ENCODE peak calls at places on chromosomes 3 and 15, in seven cellular contexts. S is K562, V is A549, G is Panc1, K is HCT116, W is GM23338, C is SK-N-SH. H is an unnamed sample.

GRCh38 chr3:72745146-72745976 is 102.9 kb downstream of the SHQ1 start:
- DNase-seq in S (peak), V (no peak), G (no peak), K (no peak), W (no peak), C (no peak), H (no peak)

GRCh38 chr15:69679623-69680228 is 227.1 kb downstream of the RPLP1 start:
- DNase-seq in S (no peak), V (no peak), G (no peak), K (no peak), W (no peak), C (no peak), H (no peak)

GRCh38 chr15:31271224-31271635 is 55.4 kb upstream of the KLF13 start:
- DNase-seq in S (no peak), V (no peak), G (no peak), K (no peak), W (no peak), C (no peak), H (no peak)

GRCh38 chr15:55827965-55828364 is 85.0 kb upstream of the PRTG start:
- DNase-seq in S (no peak), V (no peak), G (no peak), K (no peak), W (no peak), C (no peak), H (no peak)

GRCh38 chr3:13559751-13560540 is 11.0 kb downstream of the FBLN2 start:
- DNase-seq in S (no peak), V (no peak), G (no peak), K (no peak), W (no peak), C (no peak), H (no peak)

GRCh38 chr3:65948833-65949573 is 89.7 kb downstream of the MAGI1 start:
- DNase-seq in S (no peak), V (no peak), G (no peak), K (no peak), W (no peak), C (no peak), H (no peak)

GRCh38 chr3:121269389-121269788 is 276.4 kb downstream of the POLQ start:
- DNase-seq in S (no peak), V (no peak), G (no peak), K (no peak), W (no peak), C (no peak), H (no peak)

GRCh38 chr3:188365978-188366698 is 212.2 kb downstream of the LPP start:
- DNase-seq in S (no peak), V (peak), G (no peak), K (no peak), W (no peak), C (no peak), H (no peak)

GRCh38 chr3:52286777-52287110 is 884 bp upstream of the GLYCTK start:
- DNase-seq in S (no peak), V (no peak), G (no peak), K (no peak), W (no peak), C (no peak), H (no peak)

GRCh38 chr15:39661776-39662175 is 80.9 kb downstream of the THBS1 start:
- DNase-seq in S (no peak), V (no peak), G (no peak), K (no peak), W (no peak), C (no peak), H (no peak)

GRCh38 chr15:77836901-77837648 is 204.4 kb upstream of the LINGO1 start:
- DNase-seq in S (no peak), V (no peak), G (no peak), K (no peak), W (no peak), C (no peak), H (no peak)

GRCh38 chr15:31098953-31099740 is 2.4 kb downstream of the TRPM1 start:
- DNase-seq in S (no peak), V (no peak), G (no peak), K (no peak), W (no peak), C (no peak), H (no peak)

GRCh38 chr15:58410353-58410752 is 21.4 kb upstream of the LIPC start:
- DNase-seq in S (peak), V (no peak), G (no peak), K (no peak), W (no peak), C (no peak), H (no peak)

GRCh38 chr3:184005981-184006507 is 11.6 kb downstream of the ABCC5 start:
- DNase-seq in S (peak), V (peak), G (no peak), K (peak), W (peak), C (no peak), H (no peak)

GRCh38 chr3:38297947-38298711 is 16.0 kb downstream of the SLC22A14 start:
- DNase-seq in S (no peak), V (peak), G (no peak), K (peak), W (peak), C (no peak), H (no peak)

GRCh38 chr3:40645883-40646282 is 121.1 kb downstream of the ZNF621 start:
- DNase-seq in S (no peak), V (no peak), G (no peak), K (no peak), W (no peak), C (no peak), H (no peak)

GRCh38 chr3:78427303-78427702 is 1340.5 kb downstream of the ROBO1 start:
- DNase-seq in S (no peak), V (no peak), G (no peak), K (no peak), W (no peak), C (no peak), H (no peak)

GRCh38 chr3:53850895-53851294 is 4.5 kb downstream of the IL17RB start:
- DNase-seq in S (no peak), V (no peak), G (no peak), K (no peak), W (no peak), C (no peak), H (no peak)

GRCh38 chr15:74127954-74128784 is 2.2 kb upstream of the ISLR2 start:
- DNase-seq in S (no peak), V (peak), G (no peak), K (no peak), W (peak), C (peak), H (no peak)

GRCh38 chr15:89136818-89137772 is 48.8 kb downstream of the ABHD2 start:
- DNase-seq in S (no peak), V (no peak), G (no peak), K (no peak), W (no peak), C (no peak), H (no peak)

GRCh38 chr3:176579741-176580185 is 617.5 kb downstream of the TBL1XR1 start:
- DNase-seq in S (no peak), V (no peak), G (no peak), K (no peak), W (no peak), C (no peak), H (no peak)

GRCh38 chr3:145191543-145191942 is 969.4 kb downstream of the PLOD2 start:
- DNase-seq in S (no peak), V (no peak), G (no peak), K (no peak), W (no peak), C (no peak), H (no peak)

GRCh38 chr3:36444909-36445308 is 64.6 kb downstream of the STAC start:
- DNase-seq in S (no peak), V (no peak), G (peak), K (no peak), W (no peak), C (no peak), H (no peak)

GRCh38 chr3:171809513-171810277 is 588 bp downstream of the PLD1 start:
- DNase-seq in S (peak), V (peak), G (no peak), K (no peak), W (peak), C (peak), H (no peak)

GRCh38 chr3:187741403-187742350 is 3.6 kb downstream of the BCL6 start:
- DNase-seq in S (peak), V (peak), G (peak), K (peak), W (peak), C (peak), H (peak)

GRCh38 chr3:13294442-13295351 is 125.4 kb downstream of the NUP210 start:
- DNase-seq in S (no peak), V (no peak), G (no peak), K (no peak), W (no peak), C (no peak), H (peak)

GRCh38 chr3:161915283-161915682 is 418.7 kb downstream of the OTOL1 start:
- DNase-seq in S (no peak), V (no peak), G (no peak), K (no peak), W (no peak), C (no peak), H (no peak)

GRCh38 chr3:104547040-104547439 is 819.7 kb upstream of the ALCAM start:
- DNase-seq in S (no peak), V (no peak), G (no peak), K (no peak), W (peak), C (no peak), H (no peak)

GRCh38 chr15:81071130-81071529 is 62.9 kb upstream of the CFAP161 start:
- DNase-seq in S (no peak), V (no peak), G (no peak), K (no peak), W (no peak), C (no peak), H (no peak)

GRCh38 chr3:5006755-5007202 is 27.5 kb downstream of the BHLHE40 start:
- DNase-seq in S (no peak), V (no peak), G (no peak), K (no peak), W (no peak), C (no peak), H (no peak)

GRCh38 chr3:183930069-183930468 is 45.4 kb upstream of the PARL start:
- DNase-seq in S (no peak), V (no peak), G (no peak), K (no peak), W (no peak), C (no peak), H (no peak)

GRCh38 chr3:174062923-174063322 is 665.4 kb downstream of the NLGN1 start:
- DNase-seq in S (no peak), V (no peak), G (no peak), K (no peak), W (no peak), C (no peak), H (no peak)

GRCh38 chr3:52704611-52705437 is 767 bp downstream of the GLT8D1 start:
- DNase-seq in S (peak), V (peak), G (no peak), K (no peak), W (peak), C (peak), H (no peak)

GRCh38 chr15:94722025-94722636 is 490.8 kb downstream of the MCTP2 start:
- DNase-seq in S (no peak), V (no peak), G (no peak), K (no peak), W (peak), C (no peak), H (no peak)

GRCh38 chr3:187734841-187735240 is 10.4 kb downstream of the BCL6 start:
- DNase-seq in S (no peak), V (no peak), G (no peak), K (no peak), W (no peak), C (no peak), H (no peak)

GRCh38 chr3:102156426-102156825 is 278.4 kb upstream of the ZPLD1 start:
- DNase-seq in S (no peak), V (peak), G (no peak), K (no peak), W (no peak), C (no peak), H (no peak)

GRCh38 chr3:85710490-85710889 is 751.7 kb downstream of the CADM2 start:
- DNase-seq in S (no peak), V (no peak), G (no peak), K (no peak), W (no peak), C (no peak), H (no peak)

GRCh38 chr3:179322481-179323196 is at the start of gene ZNF639:
- DNase-seq in S (peak), V (peak), G (peak), K (peak), W (peak), C (peak), H (peak)

GRCh38 chr3:172302176-172302575 is 146.1 kb downstream of the GHSR start:
- DNase-seq in S (no peak), V (no peak), G (no peak), K (no peak), W (no peak), C (no peak), H (no peak)

GRCh38 chr15:23569513-23569912 is 4.0 kb downstream of the MKRN3 start:
- DNase-seq in S (no peak), V (no peak), G (no peak), K (no peak), W (no peak), C (no peak), H (no peak)

GRCh38 chr3:150370982-150371381 is 37.1 kb upstream of the TSC22D2 start:
- DNase-seq in S (no peak), V (no peak), G (no peak), K (no peak), W (no peak), C (no peak), H (no peak)
- TF ChIP-seq REST in S (no peak), V (no peak), G (no peak), K (no peak), W (no peak), C (no peak), H (no peak)

DNA sequence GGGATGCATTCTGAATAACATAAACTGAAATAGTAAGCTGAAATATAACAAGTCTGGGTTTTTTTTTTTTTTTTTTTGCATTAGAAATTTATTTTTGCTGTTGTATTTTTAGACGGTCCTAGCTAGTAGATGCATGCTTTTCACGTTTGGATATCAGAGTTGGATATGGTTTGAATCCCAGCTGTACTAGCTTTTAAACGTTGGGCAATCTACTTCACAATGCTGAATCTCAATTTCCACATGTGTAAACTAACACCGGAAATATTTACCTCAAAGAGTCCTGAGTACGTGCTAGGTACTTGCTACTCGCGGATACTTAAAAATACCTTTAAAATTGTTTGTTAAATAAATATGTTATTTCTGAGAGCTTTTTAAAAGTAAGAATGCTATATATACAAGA is 139.8 kb downstream of the BBX start:
- DNase-seq in S (no peak), V (no peak), G (no peak), K (no peak), W (no peak), C (no peak), H (no peak)
- H3K4me3 ChIP-seq in S (no peak), V (no peak), G (no peak), K (no peak), W (no peak), C (peak), H (no peak)

DNA sequence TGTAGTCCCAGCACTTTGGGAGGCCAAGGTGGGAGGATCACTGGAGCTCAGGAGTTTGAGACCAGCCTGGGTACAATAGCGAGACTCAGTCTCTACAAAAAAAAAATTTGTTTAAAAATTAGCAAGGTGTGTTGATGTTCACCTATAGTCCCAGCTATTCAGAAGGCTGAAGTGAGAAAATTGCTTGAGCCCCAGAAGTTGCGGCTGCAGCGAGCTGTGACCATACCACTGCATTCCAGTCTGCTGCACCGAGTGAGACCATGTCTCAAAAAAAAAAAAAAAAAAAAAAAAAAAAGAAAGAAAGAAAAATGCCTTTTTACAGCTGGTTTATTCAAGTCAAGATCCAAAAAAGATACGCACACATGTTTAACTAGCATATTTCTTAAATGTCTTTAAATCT is 17.0 kb upstream of the MUC20 start:
- DNase-seq in S (no peak), V (no peak), G (no peak), K (no peak), W (no peak), C (no peak), H (no peak)
- TF ChIP-seq REST in S (no peak), V (no peak), G (no peak), K (no peak), W (no peak), C (no peak), H (no peak)

GRCh38 chr3:27714692-27715453 is 7.2 kb downstream of the EOMES start:
- DNase-seq in S (no peak), V (no peak), G (no peak), K (no peak), W (peak), C (no peak), H (no peak)

GRCh38 chr3:27715863-27716262 is 6.3 kb downstream of the EOMES start:
- DNase-seq in S (no peak), V (no peak), G (no peak), K (no peak), W (no peak), C (no peak), H (no peak)

GRCh38 chr3:27714101-27714526 is 8.0 kb downstream of the EOMES start:
- DNase-seq in S (no peak), V (no peak), G (no peak), K (no peak), W (peak), C (no peak), H (no peak)

GRCh38 chr3:27716309-27716708 is 5.8 kb downstream of the EOMES start:
- DNase-seq in S (no peak), V (no peak), G (no peak), K (no peak), W (peak), C (no peak), H (no peak)

DNA sequence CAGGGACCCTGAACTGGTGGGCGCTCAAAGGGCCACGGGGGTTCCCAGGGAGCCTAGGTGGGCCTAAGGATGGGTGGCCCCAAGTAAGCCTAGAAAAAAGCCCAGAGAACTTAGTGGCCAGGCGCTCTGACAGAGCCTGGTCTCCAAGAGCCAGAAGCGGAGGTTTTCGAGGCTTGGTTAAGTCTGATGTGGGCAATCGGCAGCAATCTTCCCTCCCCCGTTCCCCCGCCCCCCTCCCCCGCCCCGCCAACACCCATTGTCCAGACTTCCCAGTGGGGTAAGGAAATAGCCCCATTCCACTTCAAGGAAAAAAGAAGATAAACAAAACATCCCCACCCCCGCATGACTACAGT is 6.7 kb downstream of the EOMES start:
- DNase-seq in S (no peak), V (no peak), G (no peak), K (no peak), W (peak), C (no peak), H (no peak)
- H3K4me3 ChIP-seq in S (no peak), V (peak), G (peak), K (no peak), W (peak), C (no peak), H (no peak)

GRCh38 chr3:57597973-57598351 is 818 bp upstream of the ARF4 start:
- DNase-seq in S (no peak), V (no peak), G (no peak), K (no peak), W (no peak), C (no peak), H (no peak)
- TF ChIP-seq REST in S (no peak), V (no peak), G (no peak), K (no peak), W (no peak), C (no peak), H (no peak)

DNA sequence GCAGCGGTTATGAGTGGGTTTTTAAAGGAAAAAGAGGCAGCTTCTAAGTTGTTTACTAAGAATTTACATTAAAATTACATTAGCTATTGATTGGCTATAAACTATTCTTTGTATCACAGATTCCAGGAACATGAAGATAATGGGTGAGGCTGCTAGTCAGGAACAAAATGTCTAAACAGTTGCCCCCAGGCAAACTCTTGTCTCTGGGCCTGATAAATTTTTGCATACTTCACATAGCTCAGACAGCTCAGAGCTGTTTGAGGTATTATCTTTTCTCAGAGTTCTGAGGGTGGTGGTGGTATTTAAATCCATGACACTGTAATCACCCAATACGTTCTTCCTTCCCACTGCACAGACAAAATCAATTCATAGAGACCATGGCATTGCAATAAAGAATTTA is 2.1 kb upstream of the HACD2 start:
- DNase-seq in S (no peak), V (no peak), G (no peak), K (no peak), W (peak), C (no peak), H (no peak)
- H3K4me3 ChIP-seq in S (no peak), V (no peak), G (peak), K (peak), W (peak), C (peak), H (no peak)